ENCODE peak calls at places on chromosome 6, in ten cellular contexts. One of them, this sample, is unnamed.

GRCh38 chr6:63731946-63732735 is 96.5 kb downstream of the PHF3 start:
- DNase-seq in ovary: no peak
- DNase-seq in A549: no peak
- DNase-seq in CD8-positive, alpha-beta T cell: no peak
- DNase-seq in stomach: no peak
- DNase-seq in foreskin fibroblast: peak
- DNase-seq in astrocyte: peak
- DNase-seq in Calu3: no peak
- DNase-seq in psoas muscle: no peak
- DNase-seq in natural killer cell: no peak
- DNase-seq in this sample: no peak

GRCh38 chr6:46876126-46876525 is 45.6 kb downstream of the ADGRF5 start:
- DNase-seq in A549: no peak
- DNase-seq in natural killer cell: no peak
- DNase-seq in foreskin fibroblast: no peak
- DNase-seq in Calu3: peak
- DNase-seq in psoas muscle: no peak
- DNase-seq in stomach: peak
- DNase-seq in ovary: no peak
- DNase-seq in astrocyte: peak
- DNase-seq in CD8-positive, alpha-beta T cell: no peak
- DNase-seq in this sample: peak

GRCh38 chr6:45416700-45417099 is 39.0 kb upstream of the SUPT3H start:
- DNase-seq in ovary: no peak
- DNase-seq in natural killer cell: no peak
- DNase-seq in Calu3: no peak
- DNase-seq in CD8-positive, alpha-beta T cell: no peak
- DNase-seq in psoas muscle: no peak
- DNase-seq in stomach: no peak
- DNase-seq in astrocyte: peak
- DNase-seq in A549: no peak
- DNase-seq in foreskin fibroblast: peak
- DNase-seq in this sample: no peak

GRCh38 chr6:106540907-106541306 is 88.4 kb downstream of the RTN4IP1 start:
- DNase-seq in stomach: no peak
- DNase-seq in natural killer cell: no peak
- DNase-seq in psoas muscle: no peak
- DNase-seq in CD8-positive, alpha-beta T cell: no peak
- DNase-seq in A549: no peak
- DNase-seq in astrocyte: no peak
- DNase-seq in Calu3: no peak
- DNase-seq in foreskin fibroblast: peak
- DNase-seq in ovary: no peak
- DNase-seq in this sample: no peak

GRCh38 chr6:11944111-11944510 is 68.0 kb upstream of the HIVEP1 start:
- DNase-seq in Calu3: no peak
- DNase-seq in A549: no peak
- DNase-seq in natural killer cell: no peak
- DNase-seq in astrocyte: no peak
- DNase-seq in CD8-positive, alpha-beta T cell: no peak
- DNase-seq in psoas muscle: no peak
- DNase-seq in foreskin fibroblast: no peak
- DNase-seq in ovary: no peak
- DNase-seq in stomach: no peak
- DNase-seq in this sample: no peak

GRCh38 chr6:97765480-97765879 is 482.5 kb upstream of the MMS22L start:
- DNase-seq in CD8-positive, alpha-beta T cell: no peak
- DNase-seq in A549: peak
- DNase-seq in stomach: no peak
- DNase-seq in ovary: no peak
- DNase-seq in psoas muscle: no peak
- DNase-seq in astrocyte: peak
- DNase-seq in natural killer cell: no peak
- DNase-seq in foreskin fibroblast: peak
- DNase-seq in Calu3: no peak
- DNase-seq in this sample: no peak

GRCh38 chr6:106997392-106998257 is 23.1 kb upstream of the CD24 start:
- DNase-seq in natural killer cell: no peak
- DNase-seq in stomach: peak
- DNase-seq in foreskin fibroblast: peak
- DNase-seq in A549: peak
- DNase-seq in psoas muscle: no peak
- DNase-seq in CD8-positive, alpha-beta T cell: peak
- DNase-seq in astrocyte: peak
- DNase-seq in ovary: no peak
- DNase-seq in Calu3: peak
- DNase-seq in this sample: peak

GRCh38 chr6:122008105-122009100 is 391.0 kb upstream of the HSF2 start:
- DNase-seq in A549: no peak
- DNase-seq in natural killer cell: no peak
- DNase-seq in psoas muscle: no peak
- DNase-seq in ovary: no peak
- DNase-seq in stomach: no peak
- DNase-seq in CD8-positive, alpha-beta T cell: no peak
- DNase-seq in astrocyte: peak
- DNase-seq in Calu3: no peak
- DNase-seq in foreskin fibroblast: peak
- DNase-seq in this sample: no peak

GRCh38 chr6:136812174-136812573 is 10.2 kb upstream of the PEX7 start:
- DNase-seq in psoas muscle: no peak
- DNase-seq in A549: no peak
- DNase-seq in foreskin fibroblast: peak
- DNase-seq in natural killer cell: no peak
- DNase-seq in stomach: no peak
- DNase-seq in ovary: no peak
- DNase-seq in CD8-positive, alpha-beta T cell: no peak
- DNase-seq in astrocyte: peak
- DNase-seq in Calu3: no peak
- DNase-seq in this sample: no peak

GRCh38 chr6:1798303-1798964 is 188.7 kb downstream of the FOXC1 start:
- DNase-seq in stomach: no peak
- DNase-seq in ovary: no peak
- DNase-seq in natural killer cell: no peak
- DNase-seq in CD8-positive, alpha-beta T cell: no peak
- DNase-seq in A549: no peak
- DNase-seq in psoas muscle: no peak
- DNase-seq in Calu3: no peak
- DNase-seq in foreskin fibroblast: no peak
- DNase-seq in astrocyte: peak
- DNase-seq in this sample: no peak

GRCh38 chr6:166105341-166106075 is 62.1 kb downstream of the TBXT start:
- DNase-seq in psoas muscle: no peak
- DNase-seq in astrocyte: no peak
- DNase-seq in Calu3: no peak
- DNase-seq in stomach: no peak
- DNase-seq in CD8-positive, alpha-beta T cell: no peak
- DNase-seq in A549: no peak
- DNase-seq in foreskin fibroblast: no peak
- DNase-seq in natural killer cell: no peak
- DNase-seq in ovary: no peak
- DNase-seq in this sample: no peak

GRCh38 chr6:108589244-108589730 is 28.6 kb downstream of the FOXO3 start:
- DNase-seq in CD8-positive, alpha-beta T cell: no peak
- DNase-seq in astrocyte: peak
- DNase-seq in stomach: peak
- DNase-seq in Calu3: peak
- DNase-seq in psoas muscle: peak
- DNase-seq in natural killer cell: no peak
- DNase-seq in ovary: peak
- DNase-seq in foreskin fibroblast: peak
- DNase-seq in A549: peak
- DNase-seq in this sample: peak

GRCh38 chr6:131049515-131050081 is 13.4 kb downstream of the EPB41L2 start:
- DNase-seq in stomach: no peak
- DNase-seq in natural killer cell: no peak
- DNase-seq in Calu3: no peak
- DNase-seq in astrocyte: no peak
- DNase-seq in ovary: no peak
- DNase-seq in foreskin fibroblast: no peak
- DNase-seq in A549: no peak
- DNase-seq in CD8-positive, alpha-beta T cell: no peak
- DNase-seq in psoas muscle: no peak
- DNase-seq in this sample: no peak

GRCh38 chr6:41449399-41450245 is 96.6 kb upstream of the FOXP4 start:
- DNase-seq in Calu3: peak
- DNase-seq in ovary: peak
- DNase-seq in stomach: peak
- DNase-seq in astrocyte: no peak
- DNase-seq in foreskin fibroblast: peak
- DNase-seq in CD8-positive, alpha-beta T cell: no peak
- DNase-seq in psoas muscle: peak
- DNase-seq in A549: peak
- DNase-seq in natural killer cell: no peak
- DNase-seq in this sample: peak

GRCh38 chr6:117267766-117268534 is 2.6 kb downstream of the VGLL2 start:
- DNase-seq in natural killer cell: no peak
- DNase-seq in A549: no peak
- DNase-seq in ovary: no peak
- DNase-seq in Calu3: no peak
- DNase-seq in foreskin fibroblast: no peak
- DNase-seq in astrocyte: no peak
- DNase-seq in CD8-positive, alpha-beta T cell: no peak
- DNase-seq in psoas muscle: no peak
- DNase-seq in stomach: no peak
- DNase-seq in this sample: no peak
- TF ChIP-seq CTCF in natural killer cell: no peak
- TF ChIP-seq CTCF in A549: no peak
- TF ChIP-seq CTCF in ovary: no peak
- TF ChIP-seq CTCF in Calu3: no peak
- TF ChIP-seq CTCF in foreskin fibroblast: no peak
- TF ChIP-seq CTCF in astrocyte: no peak
- TF ChIP-seq CTCF in CD8-positive, alpha-beta T cell: no peak
- TF ChIP-seq CTCF in psoas muscle: peak
- TF ChIP-seq CTCF in stomach: no peak
- TF ChIP-seq CTCF in this sample: no peak

DNA sequence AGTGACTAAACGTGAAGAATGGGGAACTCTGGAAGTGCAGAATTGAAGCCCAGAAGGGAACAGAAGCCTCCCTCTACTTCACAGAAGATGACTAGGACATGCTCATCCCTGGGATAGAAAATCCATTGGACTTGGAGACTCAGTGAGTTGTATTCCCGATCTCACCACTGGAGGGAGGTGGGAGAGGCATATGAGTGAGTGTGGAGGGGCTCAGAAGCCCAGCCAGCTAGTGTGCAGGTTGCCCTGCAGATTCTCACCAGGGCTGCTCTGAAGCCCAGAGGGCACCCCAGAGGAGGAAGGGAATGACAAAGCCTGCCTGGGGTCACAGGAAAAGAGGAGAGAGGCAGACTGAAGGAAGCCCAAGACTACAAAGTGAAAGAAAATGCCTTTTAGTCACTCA is 42.1 kb upstream of the HLA-E start:
- DNase-seq in Calu3: peak
- DNase-seq in psoas muscle: no peak
- DNase-seq in stomach: no peak
- DNase-seq in CD8-positive, alpha-beta T cell: no peak
- DNase-seq in ovary: no peak
- DNase-seq in A549: peak
- DNase-seq in astrocyte: no peak
- DNase-seq in natural killer cell: no peak
- DNase-seq in foreskin fibroblast: no peak
- DNase-seq in this sample: no peak
- TF ChIP-seq CTCF in Calu3: peak
- TF ChIP-seq CTCF in psoas muscle: no peak
- TF ChIP-seq CTCF in stomach: no peak
- TF ChIP-seq CTCF in CD8-positive, alpha-beta T cell: no peak
- TF ChIP-seq CTCF in ovary: no peak
- TF ChIP-seq CTCF in A549: no peak
- TF ChIP-seq CTCF in astrocyte: no peak
- TF ChIP-seq CTCF in natural killer cell: no peak
- TF ChIP-seq CTCF in foreskin fibroblast: no peak
- TF ChIP-seq CTCF in this sample: no peak

DNA sequence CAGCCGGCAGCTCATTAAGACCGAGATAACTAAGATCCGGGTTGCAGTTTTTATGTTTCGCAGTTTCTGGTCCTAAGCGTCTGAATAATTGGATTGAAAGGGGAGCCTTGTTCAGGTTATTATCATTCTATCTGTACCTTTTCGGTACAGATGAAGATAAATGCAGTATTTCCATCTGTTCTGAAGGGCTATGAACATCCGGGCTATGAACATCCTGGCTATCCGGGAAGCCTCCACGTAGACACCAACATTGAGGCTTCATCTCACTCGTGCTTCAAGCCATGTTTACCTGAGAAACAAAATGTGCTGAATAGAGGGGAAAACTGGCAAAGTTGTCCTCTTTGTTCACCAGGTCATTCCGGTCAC is 399 bp upstream of the REPS1 start:
- DNase-seq in A549: peak
- DNase-seq in CD8-positive, alpha-beta T cell: no peak
- DNase-seq in psoas muscle: no peak
- DNase-seq in foreskin fibroblast: no peak
- DNase-seq in Calu3: no peak
- DNase-seq in ovary: no peak
- DNase-seq in natural killer cell: no peak
- DNase-seq in astrocyte: no peak
- DNase-seq in stomach: no peak
- DNase-seq in this sample: no peak
- TF ChIP-seq CTCF in A549: no peak
- TF ChIP-seq CTCF in CD8-positive, alpha-beta T cell: peak
- TF ChIP-seq CTCF in psoas muscle: no peak
- TF ChIP-seq CTCF in foreskin fibroblast: no peak
- TF ChIP-seq CTCF in Calu3: no peak
- TF ChIP-seq CTCF in ovary: no peak
- TF ChIP-seq CTCF in natural killer cell: peak
- TF ChIP-seq CTCF in astrocyte: no peak
- TF ChIP-seq CTCF in stomach: no peak
- TF ChIP-seq CTCF in this sample: peak

GRCh38 chr6:167826230-167827061 is at the start of gene AFDN:
- DNase-seq in A549: peak
- DNase-seq in Calu3: peak
- DNase-seq in foreskin fibroblast: peak
- DNase-seq in natural killer cell: peak
- DNase-seq in CD8-positive, alpha-beta T cell: peak
- DNase-seq in psoas muscle: peak
- DNase-seq in stomach: peak
- DNase-seq in astrocyte: no peak
- DNase-seq in ovary: peak
- DNase-seq in this sample: peak
- TF ChIP-seq CTCF in A549: no peak
- TF ChIP-seq CTCF in Calu3: peak
- TF ChIP-seq CTCF in foreskin fibroblast: peak
- TF ChIP-seq CTCF in natural killer cell: no peak
- TF ChIP-seq CTCF in CD8-positive, alpha-beta T cell: no peak
- TF ChIP-seq CTCF in psoas muscle: peak
- TF ChIP-seq CTCF in stomach: no peak
- TF ChIP-seq CTCF in astrocyte: no peak
- TF ChIP-seq CTCF in ovary: peak
- TF ChIP-seq CTCF in this sample: peak

GRCh38 chr6:170480045-170480714 is 72.9 kb downstream of the PSMB1 start:
- DNase-seq in A549: no peak
- DNase-seq in Calu3: no peak
- DNase-seq in foreskin fibroblast: peak
- DNase-seq in psoas muscle: no peak
- DNase-seq in CD8-positive, alpha-beta T cell: no peak
- DNase-seq in astrocyte: peak
- DNase-seq in natural killer cell: no peak
- DNase-seq in stomach: peak
- DNase-seq in ovary: peak
- DNase-seq in this sample: no peak
- TF ChIP-seq CTCF in A549: no peak
- TF ChIP-seq CTCF in Calu3: no peak
- TF ChIP-seq CTCF in foreskin fibroblast: peak
- TF ChIP-seq CTCF in psoas muscle: no peak
- TF ChIP-seq CTCF in CD8-positive, alpha-beta T cell: no peak
- TF ChIP-seq CTCF in astrocyte: no peak
- TF ChIP-seq CTCF in natural killer cell: no peak
- TF ChIP-seq CTCF in stomach: no peak
- TF ChIP-seq CTCF in ovary: no peak
- TF ChIP-seq CTCF in this sample: no peak

This sample was measured in right lobe of liver.